ENCODE peak calls at places on chromosomes 7 and 10, in five cellular contexts. Q is IMR-90, B is HCT116, L is SK-N-SH, V is H1. R is an unnamed sample.

GRCh38 chr10:1274098-1274745 is 218.0 kb downstream of the WDR37 start:
- DNase-seq in L (no peak), Q (no peak), B (no peak), V (no peak), R (no peak)

GRCh38 chr10:11647676-11648075 is 36.2 kb upstream of the USP6NL start:
- DNase-seq in Q (no peak), L (no peak), V (no peak), B (no peak), R (no peak)

GRCh38 chr7:107972986-107973385 is 30.0 kb downstream of the LAMB1 start:
- DNase-seq in L (no peak), Q (no peak), B (no peak), V (no peak), R (no peak)

GRCh38 chr10:133608855-133609254 is 17.7 kb downstream of the FRG2B start:
- DNase-seq in Q (no peak), B (no peak), V (no peak), L (peak), R (no peak)

GRCh38 chr7:127786184-127786583 is 134.2 kb downstream of the SND1 start:
- DNase-seq in V (no peak), L (no peak), Q (peak), B (no peak), R (no peak)

GRCh38 chr10:101123815-101124617 is 7.1 kb upstream of the TLX1 start:
- DNase-seq in L (peak), Q (no peak), V (no peak), B (no peak), R (no peak)

GRCh38 chr10:127405221-127405620 is 143.9 kb upstream of the NPS start:
- DNase-seq in B (no peak), Q (peak), L (no peak), V (no peak), R (no peak)

GRCh38 chr10:51139176-51139575 is 64.9 kb downstream of the PRKG1 start:
- DNase-seq in L (no peak), Q (peak), B (no peak), V (no peak), R (no peak)

GRCh38 chr7:2237109-2237602 is 4.4 kb upstream of the MAD1L1 start:
- DNase-seq in Q (no peak), V (no peak), L (no peak), B (no peak), R (no peak)

GRCh38 chr7:102128303-102128702 is 158.4 kb upstream of the SH2B2 start:
- DNase-seq in B (no peak), V (no peak), L (no peak), Q (no peak), R (no peak)

GRCh38 chr7:83837683-83838082 is 188.7 kb upstream of the SEMA3E start:
- DNase-seq in B (no peak), Q (no peak), V (no peak), L (no peak), R (no peak)

GRCh38 chr10:78543749-78544446 is 510.2 kb downstream of the RPS24 start:
- DNase-seq in Q (peak), L (no peak), V (no peak), B (no peak), R (no peak)

GRCh38 chr7:119320316-119320715 is 952.7 kb upstream of the KCND2 start:
- DNase-seq in Q (no peak), L (no peak), B (peak), V (no peak), R (no peak)

GRCh38 chr7:55423277-55423711 is 58.2 kb downstream of the LANCL2 start:
- DNase-seq in B (no peak), V (no peak), Q (peak), L (no peak), R (no peak)

GRCh38 chr10:33772370-33773331 is 438.2 kb upstream of the NRP1 start:
- DNase-seq in B (no peak), Q (no peak), L (no peak), V (peak), R (no peak)

GRCh38 chr10:119507115-119507514 is 35.4 kb downstream of the RGS10 start:
- DNase-seq in B (no peak), Q (no peak), V (no peak), L (no peak), R (no peak)

GRCh38 chr10:91172348-91172747 is 48.1 kb upstream of the PCGF5 start:
- DNase-seq in B (no peak), Q (no peak), V (no peak), L (no peak), R (no peak)

GRCh38 chr10:70774810-70775678 is 10.1 kb downstream of the TBATA start:
- DNase-seq in V (no peak), Q (no peak), L (peak), B (no peak), R (no peak)

GRCh38 chr7:39659356-39660013 is 36.1 kb downstream of the RALA start:
- DNase-seq in B (no peak), V (no peak), L (no peak), Q (peak), R (no peak)

GRCh38 chr7:58086871-58087535 is 637.0 kb downstream of the ZNF716 start:
- DNase-seq in Q (no peak), L (peak), V (no peak), B (no peak), R (no peak)

GRCh38 chr10:30438016-30438850 is 4.2 kb downstream of the MAP3K8 start:
- DNase-seq in B (no peak), V (no peak), Q (peak), L (no peak), R (no peak)

GRCh38 chr10:662686-663465 is 26.6 kb downstream of the DIP2C start:
- DNase-seq in Q (no peak), L (no peak), B (no peak), V (no peak), R (no peak)

GRCh38 chr10:46232666-46233065 is 54.1 kb upstream of the ANTXRL start:
- DNase-seq in Q (no peak), V (no peak), B (no peak), L (no peak), R (no peak)

GRCh38 chr7:154178890-154179289 is 126.7 kb downstream of the DPP6 start:
- DNase-seq in Q (no peak), V (no peak), L (no peak), B (no peak), R (no peak)

GRCh38 chr10:125169279-125169678 is 8.9 kb upstream of the CTBP2 start:
- DNase-seq in B (no peak), V (no peak), Q (no peak), L (peak), R (no peak)

GRCh38 chr7:44748042-44748947 is at the start of gene ZMIZ2:
- DNase-seq in Q (peak), V (peak), L (peak), B (peak), R (peak)

GRCh38 chr10:116418394-116418793 is 9.3 kb upstream of the PNLIPRP3 start:
- DNase-seq in L (no peak), V (no peak), Q (no peak), B (no peak), R (no peak)

GRCh38 chr7:148921806-148922205 is 37.7 kb upstream of the EZH2 start:
- DNase-seq in L (no peak), B (no peak), Q (no peak), V (no peak), R (no peak)

GRCh38 chr10:124124123-124124768 is 30.8 kb upstream of the CHST15 start:
- DNase-seq in B (no peak), Q (no peak), V (no peak), L (no peak), R (no peak)

GRCh38 chr7:87599336-87599735 is 1.3 kb downstream of the ABCB1 start:
- DNase-seq in L (peak), Q (no peak), V (no peak), B (no peak), R (peak)

GRCh38 chr7:121755818-121756501 is 117.0 kb upstream of the PTPRZ1 start:
- DNase-seq in B (no peak), Q (no peak), L (no peak), V (no peak), R (no peak)

GRCh38 chr7:45013465-45013967 is 13.5 kb downstream of the CCM2 start:
- DNase-seq in L (no peak), Q (no peak), B (no peak), V (no peak), R (no peak)

GRCh38 chr7:137820677-137821420 is 25.9 kb downstream of the DGKI start:
- DNase-seq in B (no peak), L (peak), V (no peak), Q (peak), R (no peak)

GRCh38 chr7:126419047-126419446 is 833.7 kb downstream of the GRM8 start:
- DNase-seq in L (no peak), B (no peak), V (no peak), Q (no peak), R (no peak)

GRCh38 chr10:86311176-86311575 is 55.4 kb downstream of the GRID1 start:
- DNase-seq in V (no peak), B (no peak), Q (no peak), L (no peak), R (peak)

GRCh38 chr10:62244088-62244487 is 24.6 kb downstream of the RTKN2 start:
- DNase-seq in V (no peak), Q (no peak), L (no peak), B (no peak), R (no peak)

GRCh38 chr10:6563720-6564119 is 16.4 kb downstream of the PRKCQ start:
- DNase-seq in L (no peak), V (no peak), B (no peak), Q (no peak), R (no peak)

GRCh38 chr10:96570983-96571964 is 15.5 kb downstream of the TM9SF3 start:
- DNase-seq in Q (no peak), V (no peak), B (no peak), L (no peak), R (no peak)
- TF ChIP-seq RAD21 in Q (no peak), V (no peak), B (no peak), L (no peak), R (no peak)

GRCh38 chr10:114770009-114770408 is 51.6 kb upstream of the FHIP2A start:
- DNase-seq in V (no peak), B (no peak), Q (no peak), L (no peak), R (no peak)

GRCh38 chr10:114768394-114768786 is 53.2 kb upstream of the FHIP2A start:
- DNase-seq in B (no peak), L (no peak), Q (no peak), V (no peak), R (no peak)

GRCh38 chr10:114767101-114767588 is 54.4 kb upstream of the FHIP2A start:
- DNase-seq in V (no peak), L (peak), B (no peak), Q (peak), R (no peak)

GRCh38 chr10:114766470-114766869 is 55.1 kb upstream of the FHIP2A start:
- DNase-seq in Q (peak), V (no peak), L (no peak), B (no peak), R (no peak)

GRCh38 chr10:114767589-114768393 is 53.8 kb upstream of the FHIP2A start:
- DNase-seq in Q (peak), L (peak), B (no peak), V (no peak), R (no peak)
- TF ChIP-seq RAD21 in Q (no peak), L (no peak), B (no peak), V (no peak), R (no peak)

GRCh38 chr7:553637-554111 is 34.0 kb upstream of the PDGFA start:
- DNase-seq in Q (no peak), L (no peak), V (no peak), B (no peak), R (no peak)
- TF ChIP-seq RAD21 in Q (no peak), L (no peak), V (no peak), B (no peak), R (no peak)

GRCh38 chr10:5297996-5298395 is 66.8 kb upstream of the UCN3 start:
- DNase-seq in V (no peak), Q (no peak), B (no peak), L (no peak), R (no peak)

GRCh38 chr10:5292196-5292735 is 72.5 kb upstream of the UCN3 start:
- DNase-seq in Q (no peak), L (no peak), B (no peak), V (no peak), R (no peak)

GRCh38 chr10:5299950-5300349 is 64.8 kb upstream of the UCN3 start:
- DNase-seq in B (no peak), V (no peak), L (no peak), Q (peak), R (no peak)

GRCh38 chr10:5293691-5294550 is 70.8 kb upstream of the UCN3 start:
- DNase-seq in B (peak), Q (peak), V (peak), L (peak), R (peak)

DNA sequence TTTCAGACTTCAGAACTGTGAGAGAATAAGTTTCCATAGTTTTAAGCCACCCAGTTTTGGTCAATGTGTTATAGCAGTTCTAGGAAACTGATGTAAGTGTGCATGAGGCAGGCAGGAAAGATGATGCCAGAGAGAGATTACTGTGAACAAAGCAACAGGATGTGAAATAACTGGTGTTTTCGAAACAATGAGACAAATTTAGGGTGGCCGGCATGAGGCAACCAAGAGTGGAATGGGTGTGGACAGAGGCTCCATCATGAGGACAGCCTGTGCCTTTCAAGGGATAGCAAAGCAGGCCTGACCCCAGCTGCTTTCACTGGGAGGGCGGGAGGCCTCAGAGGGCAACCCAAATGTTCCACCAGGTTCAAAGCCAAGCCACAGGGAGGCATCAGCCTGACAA is 67.3 kb upstream of the UCN3 start:
- DNase-seq in L (no peak), V (no peak), Q (no peak), B (no peak), R (no peak)
- TF ChIP-seq RAD21 in L (no peak), V (no peak), Q (no peak), B (no peak), R (no peak)

DNA sequence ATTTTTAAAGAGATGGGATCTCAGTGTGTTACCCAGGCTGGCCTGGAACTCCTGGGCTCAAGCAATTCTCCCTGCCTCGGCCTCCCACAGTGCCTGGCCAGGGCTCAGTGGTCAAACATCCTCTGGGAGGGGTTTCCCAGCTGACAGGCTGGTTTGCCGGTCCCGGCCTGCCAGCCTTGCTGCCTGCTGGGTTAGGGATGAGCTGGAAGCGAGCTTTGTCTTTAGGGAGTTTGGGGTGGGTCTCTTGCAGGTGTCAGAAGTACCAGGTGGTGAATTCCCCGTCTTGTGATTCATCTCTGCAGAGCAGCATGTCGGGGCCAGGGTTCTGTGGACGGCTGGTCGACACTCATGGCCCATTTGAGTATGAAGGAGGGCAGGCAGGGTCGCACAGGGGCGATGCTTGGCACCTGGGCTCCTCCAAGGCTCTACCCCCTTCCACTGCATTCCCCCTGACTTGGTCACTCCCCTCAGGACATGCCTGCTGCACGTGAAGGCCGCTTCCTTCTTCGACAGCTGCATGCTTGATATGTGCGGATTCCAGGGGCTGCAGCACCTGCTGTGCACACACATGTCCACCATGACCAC is 30.3 kb downstream of the ZAN start:
- DNase-seq in B (no peak), L (no peak), V (no peak), Q (no peak), R (peak)
- TF ChIP-seq RAD21 in B (no peak), L (no peak), V (no peak), Q (no peak), R (no peak)

GRCh38 chr7:139016931-139017511 is 18.8 kb downstream of the ZC3HAV1L start:
- DNase-seq in Q (peak), L (peak), V (no peak), B (peak), R (peak)
- TF ChIP-seq RAD21 in Q (peak), L (peak), V (peak), B (peak), R (peak)